ENCODE peak calls at places on chromosome 5, in five cellular contexts. A is ovary, W is H1, C is tibial nerve, T is sigmoid colon. L is an unnamed sample.

GRCh38 chr5:107831612-107832395 is 161.1 kb upstream of the EFNA5 start:
- DNase-seq in A (no peak), W (no peak), C (no peak), T (no peak), L (peak)

GRCh38 chr5:32679218-32679617 is 31.9 kb upstream of the NPR3 start:
- DNase-seq in A (no peak), W (no peak), C (no peak), T (no peak), L (no peak)

GRCh38 chr5:132011561-132012384 is at the start of gene ACSL6:
- DNase-seq in A (no peak), W (no peak), C (no peak), T (peak), L (no peak)

GRCh38 chr5:80707645-80708044 is 52.9 kb upstream of the DHFR start:
- DNase-seq in A (no peak), W (no peak), C (no peak), T (no peak), L (no peak)

GRCh38 chr5:59517926-59518585 is 375.5 kb downstream of the PDE4D start:
- DNase-seq in A (no peak), W (no peak), C (no peak), T (no peak), L (no peak)

GRCh38 chr5:85484982-85485574 is 1100.4 kb upstream of the EDIL3 start:
- DNase-seq in A (no peak), W (no peak), C (no peak), T (no peak), L (no peak)

GRCh38 chr5:61020415-61020814 is 75.4 kb downstream of the NDUFAF2 start:
- DNase-seq in A (no peak), W (no peak), C (no peak), T (no peak), L (no peak)

GRCh38 chr5:149636861-149637246 is 55.6 kb downstream of the ARHGEF37 start:
- DNase-seq in A (peak), W (peak), C (peak), T (peak), L (no peak)

GRCh38 chr5:148846930-148847329 is 20.5 kb downstream of the ADRB2 start:
- DNase-seq in A (no peak), W (no peak), C (no peak), T (no peak), L (no peak)

GRCh38 chr5:31393126-31393525 is 138.8 kb downstream of the DROSHA start:
- DNase-seq in A (no peak), W (no peak), C (no peak), T (no peak), L (no peak)

GRCh38 chr5:40446910-40447309 is 232.8 kb upstream of the PTGER4 start:
- DNase-seq in A (no peak), W (no peak), C (no peak), T (no peak), L (no peak)

GRCh38 chr5:139141841-139142240 is 56.3 kb downstream of the SIL1 start:
- DNase-seq in A (peak), W (no peak), C (peak), T (peak), L (no peak)

GRCh38 chr5:103532116-103532734 is 30.4 kb downstream of the NUDT12 start:
- DNase-seq in A (no peak), W (no peak), C (no peak), T (no peak), L (no peak)

GRCh38 chr5:132410451-132411381 is 41.2 kb downstream of the SLC22A5 start:
- DNase-seq in A (peak), W (no peak), C (peak), T (peak), L (peak)

GRCh38 chr5:133818031-133818431 is 150.4 kb downstream of the C5orf15 start:
- DNase-seq in A (peak), W (no peak), C (peak), T (peak), L (no peak)

GRCh38 chr5:153632748-153633290 is 142.3 kb downstream of the GRIA1 start:
- DNase-seq in A (no peak), W (no peak), C (no peak), T (no peak), L (no peak)

GRCh38 chr5:80231693-80232092 is 24.2 kb downstream of the SERINC5 start:
- DNase-seq in A (no peak), W (no peak), C (no peak), T (no peak), L (no peak)

GRCh38 chr5:154788212-154788611 is 33.0 kb downstream of the LARP1 start:
- DNase-seq in A (no peak), W (no peak), C (no peak), T (no peak), L (no peak)

GRCh38 chr5:5700549-5700948 is 278.1 kb downstream of the ICE1 start:
- DNase-seq in A (no peak), W (no peak), C (no peak), T (no peak), L (no peak)

GRCh38 chr5:43065384-43066230 is 25.5 kb upstream of the ANXA2R start:
- DNase-seq in A (peak), W (no peak), C (peak), T (peak), L (peak)

GRCh38 chr5:118596255-118596654 is 392.1 kb downstream of the DTWD2 start:
- DNase-seq in A (no peak), W (no peak), C (no peak), T (no peak), L (no peak)

GRCh38 chr5:111606194-111606593 is 93.9 kb upstream of the STARD4 start:
- DNase-seq in A (no peak), W (no peak), C (no peak), T (no peak), L (no peak)

GRCh38 chr5:172370648-172371248 is 83.6 kb downstream of the SH3PXD2B start:
- DNase-seq in A (no peak), W (no peak), C (peak), T (no peak), L (no peak)

GRCh38 chr5:42994285-42995151 is 45.6 kb downstream of the ANXA2R start:
- DNase-seq in A (peak), W (no peak), C (peak), T (peak), L (no peak)

DNA sequence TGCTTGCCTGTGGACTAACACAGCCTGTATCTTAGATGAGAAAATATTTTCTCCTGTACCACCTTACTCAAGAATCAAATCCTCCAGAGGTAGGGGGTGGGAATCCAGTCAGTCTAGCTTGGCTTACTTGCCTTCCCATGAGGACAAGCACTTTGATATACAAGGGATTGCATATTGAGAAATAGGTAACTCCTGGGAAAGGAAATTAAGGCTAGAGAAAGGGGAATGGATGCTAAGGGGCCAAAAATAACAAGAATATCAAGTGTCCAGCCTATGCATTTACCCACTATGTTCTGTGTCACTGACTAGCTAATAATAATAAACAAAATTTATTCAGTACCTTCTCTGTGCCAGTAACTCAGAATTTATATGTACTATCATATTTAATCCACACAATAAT is 21.4 kb upstream of the SNX2 start:
- DNase-seq in A (no peak), W (no peak), C (no peak), T (no peak), L (no peak)
- TF ChIP-seq EP300 in A (no peak), W (no peak), C (no peak), T (no peak), L (no peak)

DNA sequence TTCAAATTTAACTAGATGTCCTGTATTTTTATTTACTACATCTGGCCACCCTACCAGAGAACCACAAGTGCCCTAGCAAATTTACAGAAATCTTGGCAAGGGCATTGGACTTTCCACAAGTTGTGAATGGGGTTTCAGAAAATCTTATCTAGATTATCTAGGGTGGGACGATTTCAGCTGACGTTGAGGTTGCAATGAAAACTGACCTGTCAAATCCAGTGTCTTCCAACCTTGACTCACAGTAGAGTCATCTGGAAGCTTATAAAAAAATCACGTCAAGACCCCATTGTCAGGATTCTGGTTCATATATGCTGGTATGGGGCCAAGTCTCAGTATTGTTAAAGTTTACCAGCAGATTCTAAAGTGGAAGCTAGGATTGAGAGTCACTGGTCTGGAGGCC is 109.6 kb upstream of the ACTBL2 start:
- DNase-seq in A (no peak), W (no peak), C (no peak), T (no peak), L (no peak)
- TF ChIP-seq EP300 in A (no peak), W (no peak), C (no peak), T (no peak), L (no peak)

DNA sequence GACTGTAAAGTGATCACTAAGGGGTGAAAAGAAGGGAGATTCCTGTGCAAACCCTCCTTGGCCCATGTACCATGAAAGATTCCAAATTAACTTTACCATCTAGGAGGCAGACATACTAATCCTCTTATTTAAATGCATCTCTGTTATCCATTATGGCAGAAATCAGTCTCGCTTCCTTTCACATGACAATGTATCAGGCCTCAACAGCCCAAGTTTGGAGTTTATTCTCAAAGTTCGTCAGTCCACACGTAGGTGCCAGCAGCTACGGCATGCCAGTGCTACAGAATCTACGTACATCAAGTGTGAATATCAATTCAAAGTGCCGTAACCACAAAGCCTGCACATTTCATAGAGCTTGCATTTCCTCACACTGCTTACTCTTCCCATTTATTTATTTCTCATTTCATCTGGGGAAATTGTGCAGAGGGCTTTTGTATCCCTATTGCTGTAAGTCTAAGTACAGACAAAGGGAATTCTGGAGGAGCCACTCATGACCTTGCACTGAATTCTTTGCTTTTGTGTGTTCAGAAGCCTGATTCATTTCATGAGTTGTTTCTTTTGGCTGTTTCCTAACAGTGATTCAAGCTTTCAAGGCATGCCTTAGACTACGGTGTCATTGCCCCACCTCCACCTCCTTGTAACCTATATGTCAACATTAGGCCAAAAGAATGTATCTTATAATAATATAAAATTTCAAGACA is 10.0 kb downstream of the ENC1 start:
- DNase-seq in A (no peak), W (no peak), C (no peak), T (no peak), L (no peak)
- TF ChIP-seq EP300 in A (no peak), W (no peak), C (no peak), T (no peak), L (no peak)

GRCh38 chr5:55110156-55110680 is 7.8 kb downstream of the GZMA start:
- DNase-seq in A (no peak), W (no peak), C (no peak), T (no peak), L (no peak)
- TF ChIP-seq EP300 in A (no peak), W (no peak), C (no peak), T (no peak), L (no peak)

DNA sequence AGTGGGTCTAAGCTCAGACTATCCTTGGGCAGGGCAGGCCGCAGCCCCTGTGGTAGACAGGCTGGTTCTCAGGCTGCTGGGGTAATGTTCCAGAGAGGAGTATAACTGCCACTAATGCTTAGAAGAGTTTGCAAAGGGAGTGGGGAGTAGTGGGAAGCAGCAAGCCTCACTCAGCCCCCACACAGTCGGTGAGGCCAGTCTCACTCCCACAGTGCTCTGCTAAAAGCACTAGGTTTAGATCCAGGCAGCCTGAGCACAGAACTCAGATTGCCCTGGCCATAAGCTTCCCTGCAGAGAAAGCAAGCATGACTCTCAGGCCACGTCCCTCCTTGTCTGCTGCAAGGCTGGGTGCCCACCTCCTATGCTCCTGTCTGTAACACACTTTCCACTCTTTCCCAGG is 69.4 kb upstream of the HCN1 start:
- DNase-seq in A (no peak), W (no peak), C (no peak), T (no peak), L (no peak)
- TF ChIP-seq EP300 in A (no peak), W (no peak), C (no peak), T (no peak), L (no peak)

DNA sequence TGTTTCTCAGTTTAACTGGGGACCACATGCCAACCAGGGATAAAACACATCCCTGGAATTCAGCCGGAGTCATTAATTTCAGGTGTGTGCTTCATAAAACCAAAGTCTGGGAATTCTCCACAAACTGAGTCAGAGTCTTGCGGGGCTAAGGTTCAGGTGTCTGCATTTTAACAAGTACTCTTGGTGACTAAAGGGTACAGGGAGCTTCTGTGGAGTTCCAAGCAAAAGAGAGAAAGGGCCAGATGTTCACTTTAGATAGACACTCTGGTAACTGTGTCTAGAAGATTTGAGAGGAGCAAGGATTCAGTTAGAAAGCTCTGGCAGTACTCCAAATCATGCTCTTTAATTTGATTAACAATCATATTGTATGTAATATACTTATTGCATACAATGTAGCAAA is 4.0 kb downstream of the NADK2 start:
- DNase-seq in A (no peak), W (no peak), C (no peak), T (no peak), L (no peak)
- TF ChIP-seq EP300 in A (no peak), W (no peak), C (no peak), T (no peak), L (no peak)

DNA sequence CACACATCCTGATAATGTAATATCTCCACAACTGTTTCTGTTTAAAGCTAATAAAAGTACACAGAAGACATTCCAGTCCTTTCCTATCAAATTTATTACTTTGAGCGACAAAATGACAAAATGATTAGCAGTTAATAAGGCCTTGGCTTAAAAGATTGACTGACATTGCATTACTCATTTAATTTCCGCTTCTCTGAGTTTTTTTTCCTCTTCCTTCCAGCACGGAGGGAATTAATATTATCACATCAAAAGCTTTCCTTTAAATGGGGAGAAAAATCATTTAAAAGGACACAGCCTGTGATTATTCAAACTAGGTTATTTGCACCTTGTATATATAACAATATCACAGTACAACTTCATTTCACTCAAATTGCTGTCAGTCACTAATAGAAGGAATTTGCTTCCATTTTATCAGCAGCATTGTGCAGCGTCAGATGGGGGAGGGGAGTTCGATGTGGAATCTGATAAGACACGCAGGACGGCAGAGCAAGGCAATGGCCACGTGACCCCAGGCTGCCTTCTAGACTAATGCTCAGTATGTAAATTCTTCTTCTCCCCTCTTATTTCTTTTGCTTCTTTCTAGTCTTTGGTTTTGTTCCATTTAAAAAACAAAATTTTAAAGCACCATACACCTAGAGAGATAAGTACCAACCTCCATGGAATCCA is 400.5 kb downstream of the IRX1 start:
- DNase-seq in A (no peak), W (no peak), C (no peak), T (no peak), L (no peak)
- TF ChIP-seq EP300 in A (no peak), W (no peak), C (no peak), T (no peak), L (no peak)

GRCh38 chr5:158496624-158497023 is 603.1 kb downstream of the EBF1 start:
- DNase-seq in A (no peak), W (no peak), C (no peak), T (no peak), L (peak)
- TF ChIP-seq EP300 in A (no peak), W (no peak), C (no peak), T (no peak), L (no peak)

GRCh38 chr5:72474117-72474915 is 32.9 kb downstream of the ZNF366 start:
- DNase-seq in A (no peak), W (no peak), C (no peak), T (no peak), L (no peak)
- TF ChIP-seq EP300 in A (no peak), W (no peak), C (no peak), T (no peak), L (no peak)

GRCh38 chr5:151100690-151101089 is 19.9 kb upstream of the TNIP1 start:
- DNase-seq in A (no peak), W (no peak), C (no peak), T (no peak), L (no peak)
- TF ChIP-seq EP300 in A (no peak), W (no peak), C (no peak), T (no peak), L (no peak)